ENCODE peak calls at places on chromosomes 2 and 18, in five cellular contexts. H is HCT116, F is GM12878, U is HepG2, B is endothelial cell of umbilical vein. Z is an unnamed sample.

GRCh38 chr2:105768961-105769452 is 24.3 kb downstream of the NCK2 start:
- DNase-seq in H (no peak), F (no peak), U (no peak), B (no peak), Z (no peak)

GRCh38 chr2:135903650-135904049 is 27.4 kb upstream of the MCM6 start:
- DNase-seq in H (no peak), F (no peak), U (no peak), B (no peak), Z (no peak)

GRCh38 chr2:69083126-69083733 is 70.3 kb downstream of the ANTXR1 start:
- DNase-seq in H (no peak), F (no peak), U (peak), B (peak), Z (no peak)

GRCh38 chr2:25127631-25128030 is 40.7 kb downstream of the POMC start:
- DNase-seq in H (no peak), F (no peak), U (no peak), B (no peak), Z (no peak)

GRCh38 chr2:51013060-51013746 is 18.7 kb downstream of the NRXN1 start:
- DNase-seq in H (peak), F (no peak), U (peak), B (no peak), Z (no peak)

GRCh38 chr2:144414324-144414845 is 105.5 kb downstream of the ZEB2 start:
- DNase-seq in H (no peak), F (no peak), U (no peak), B (no peak), Z (no peak)

GRCh38 chr2:159571540-159572260 is 44.6 kb downstream of the BAZ2B start:
- DNase-seq in H (no peak), F (no peak), U (no peak), B (no peak), Z (no peak)

GRCh38 chr2:68849579-68850030 is 21.6 kb downstream of the BMP10 start:
- DNase-seq in H (no peak), F (no peak), U (peak), B (peak), Z (no peak)

GRCh38 chr2:120691410-120691809 is 44.3 kb upstream of the GLI2 start:
- DNase-seq in H (no peak), F (no peak), U (no peak), B (no peak), Z (no peak)

GRCh38 chr2:176527141-176527901 is 258.1 kb downstream of the MTX2 start:
- DNase-seq in H (no peak), F (no peak), U (no peak), B (peak), Z (no peak)

DNA sequence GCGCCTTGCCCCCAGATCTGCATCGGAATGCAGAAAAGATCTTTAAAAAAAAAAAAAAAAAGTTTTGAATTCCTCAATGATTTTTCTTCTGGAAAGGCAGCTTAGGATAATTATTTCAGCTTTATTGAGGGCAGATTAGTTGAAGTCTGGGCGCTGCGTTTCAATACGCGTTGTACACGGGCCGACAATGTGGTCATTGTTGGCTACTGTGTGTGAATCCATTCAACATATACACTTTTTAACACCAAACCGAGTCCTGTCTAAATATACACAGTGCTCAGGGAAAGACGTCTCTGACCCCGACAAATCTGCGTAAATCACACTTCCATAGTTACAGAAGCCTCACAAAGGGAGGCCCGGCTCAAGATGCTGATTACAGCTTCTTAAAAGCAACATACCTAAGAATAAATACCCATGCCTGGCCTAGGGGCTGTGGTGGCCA is 1.4 kb upstream of the SIX3 start:
- DNase-seq in H (no peak), F (no peak), U (no peak), B (no peak), Z (no peak)
- TF ChIP-seq EZH2 in H (no peak), F (peak), U (no peak), B (no peak), Z (no peak)

GRCh38 chr2:151262629-151263028 is 966 bp upstream of the RBM43 start:
- DNase-seq in H (no peak), F (no peak), U (no peak), B (no peak), Z (no peak)
- H3K9ac ChIP-seq in H (no peak), F (no peak), U (no peak), B (no peak), Z (no peak)

DNA sequence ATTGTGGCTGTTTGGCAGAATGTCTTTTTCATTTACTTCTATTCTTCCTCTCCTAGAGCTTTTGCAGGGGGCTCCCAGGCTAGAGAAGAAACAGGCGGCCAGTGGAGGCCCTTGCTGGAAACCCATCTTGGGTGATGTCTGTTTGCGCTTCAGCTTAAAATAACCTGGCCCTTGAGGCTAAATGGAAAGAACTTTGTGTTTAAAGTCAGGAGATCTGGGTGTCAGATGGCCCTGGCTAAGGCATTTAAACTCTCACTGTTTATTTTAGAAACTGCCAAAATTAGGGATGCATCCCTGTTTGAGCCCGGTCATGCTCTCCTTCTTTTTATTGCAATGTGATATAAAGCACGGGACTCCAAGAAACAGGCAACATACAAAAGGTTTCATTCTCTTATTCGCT is 118.4 kb upstream of the RMP24 start:
- DNase-seq in H (no peak), F (no peak), U (no peak), B (no peak), Z (no peak)
- TF ChIP-seq POLR2AphosphoS5 in H (no peak), F (no peak), U (no peak), B (no peak), Z (no peak)

DNA sequence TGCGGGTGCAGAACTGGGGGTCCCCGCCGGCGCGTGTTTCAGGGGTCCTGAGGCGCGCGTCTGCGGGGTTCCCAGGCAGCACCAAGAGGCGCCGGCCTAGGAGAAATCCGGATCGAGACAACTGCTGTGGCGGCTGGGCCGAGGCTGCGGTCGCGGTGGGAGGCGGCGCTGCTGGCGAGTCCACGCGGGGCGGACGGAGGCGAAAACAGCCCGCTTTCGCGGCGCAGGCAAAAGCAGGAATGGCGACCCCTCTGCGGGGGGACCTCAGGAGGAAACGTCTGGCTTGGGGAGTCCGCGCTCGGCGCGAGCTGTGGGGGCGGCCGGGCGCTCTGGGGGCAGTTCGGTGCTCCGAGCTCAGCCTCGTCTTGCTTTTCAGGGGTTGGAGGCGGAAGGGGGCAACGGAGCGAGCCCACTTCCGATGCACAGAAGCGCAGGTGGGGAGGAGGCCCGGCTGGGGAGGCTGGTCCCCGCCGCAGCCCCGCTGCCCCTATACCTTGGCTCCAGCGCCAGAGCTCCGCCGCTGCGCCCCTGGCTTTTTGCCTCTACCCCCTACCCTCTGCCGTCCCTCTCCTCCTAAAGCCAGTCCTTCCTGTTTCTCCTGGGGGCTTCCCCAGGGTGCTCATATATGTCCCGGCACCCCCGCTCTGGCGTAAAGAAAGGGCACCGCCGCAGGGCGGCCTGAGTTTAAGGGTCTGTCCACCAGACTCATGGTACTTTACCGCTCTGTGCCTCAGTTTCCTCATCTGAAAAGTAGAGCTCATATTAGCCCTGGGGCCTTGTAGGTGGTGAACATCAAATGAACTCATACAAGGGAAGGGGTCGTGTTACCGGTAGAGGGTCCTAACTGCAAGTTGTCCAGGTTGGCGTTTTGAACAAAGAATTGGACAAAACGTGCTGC is 81.3 kb upstream of the LDLRAD4 start:
- DNase-seq in H (no peak), F (no peak), U (no peak), B (peak), Z (no peak)
- TF ChIP-seq EZH2 in H (no peak), F (no peak), U (no peak), B (peak), Z (no peak)

GRCh38 chr2:167626301-167626700 is 621.1 kb downstream of the STK39 start:
- DNase-seq in H (no peak), F (no peak), U (no peak), B (no peak), Z (no peak)

GRCh38 chr2:167626961-167627360 is 620.4 kb downstream of the STK39 start:
- DNase-seq in H (no peak), F (no peak), U (no peak), B (no peak), Z (no peak)
- H3K9ac ChIP-seq in H (no peak), F (no peak), U (no peak), B (no peak), Z (no peak)

DNA sequence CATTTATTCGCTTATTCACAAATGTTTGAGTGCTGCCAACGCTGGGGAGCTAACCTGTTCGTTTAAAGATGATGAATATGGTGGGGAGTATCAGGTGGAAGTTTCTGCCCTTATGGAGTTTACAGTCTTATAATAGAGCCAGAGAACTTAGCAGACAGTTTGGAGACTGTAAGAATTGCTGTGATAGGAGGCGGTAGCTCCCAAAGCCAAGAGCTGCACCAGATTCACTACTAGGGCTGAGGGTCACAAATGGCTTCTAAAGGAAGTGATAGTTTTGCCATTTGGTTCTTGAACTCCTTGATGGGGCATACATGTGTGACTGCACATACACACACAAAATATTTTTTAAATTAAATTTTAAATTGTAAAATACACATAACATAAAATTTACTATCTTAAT is 29.0 kb downstream of the UGP2 start:
- DNase-seq in H (no peak), F (no peak), U (no peak), B (no peak), Z (no peak)
- TF ChIP-seq POLR2AphosphoS5 in H (no peak), F (no peak), U (no peak), B (no peak), Z (no peak)

GRCh38 chr2:172107690-172108586 is 5.2 kb upstream of the DLX2 start:
- DNase-seq in H (no peak), F (no peak), U (no peak), B (no peak), Z (no peak)

GRCh38 chr2:172108587-172108930 is 5.9 kb upstream of the DLX2 start:
- DNase-seq in H (no peak), F (no peak), U (no peak), B (no peak), Z (no peak)

GRCh38 chr2:172109256-172109655 is 6.6 kb upstream of the DLX2 start:
- DNase-seq in H (no peak), F (no peak), U (no peak), B (no peak), Z (no peak)

GRCh38 chr2:172106128-172106961 is 3.6 kb upstream of the DLX2 start:
- DNase-seq in H (no peak), F (no peak), U (peak), B (peak), Z (no peak)

DNA sequence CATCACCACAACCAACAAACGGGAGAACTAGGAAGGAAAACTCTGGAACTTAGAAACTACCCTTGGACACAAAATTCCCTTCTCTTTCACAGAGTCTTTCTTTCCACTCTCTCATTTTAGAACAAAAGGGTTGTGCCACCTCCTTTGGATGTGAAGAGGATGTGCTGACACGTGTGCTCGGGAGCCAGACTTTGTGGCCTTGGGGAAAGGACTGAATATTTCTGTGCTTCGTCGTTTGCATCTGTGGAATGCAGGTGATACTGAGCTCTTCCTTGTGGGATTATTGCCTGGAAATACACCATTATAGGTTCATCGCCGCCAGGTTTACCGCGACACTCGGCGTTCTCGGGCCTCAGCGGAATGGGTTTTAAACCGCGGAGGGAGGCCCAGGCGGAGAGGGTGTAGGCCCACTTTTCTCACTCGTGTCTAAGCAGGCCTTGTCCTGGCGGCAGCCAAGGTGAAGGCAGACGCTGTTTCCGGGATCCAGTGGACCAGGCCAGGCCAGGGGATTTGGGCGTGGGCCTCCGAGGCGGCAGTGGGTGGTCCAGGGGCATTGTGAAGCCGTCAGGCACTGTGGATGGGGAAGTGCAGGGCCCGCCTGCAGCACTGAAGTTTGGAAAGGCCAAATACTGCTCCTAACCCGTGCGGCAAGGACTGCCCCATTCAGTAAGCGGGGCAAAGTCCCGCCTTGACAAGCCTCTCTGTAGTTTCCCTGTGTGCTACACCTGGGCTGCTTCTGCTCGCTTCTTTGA is 7.1 kb upstream of the DLX2 start:
- DNase-seq in H (no peak), F (no peak), U (no peak), B (no peak), Z (no peak)
- TF ChIP-seq EZH2 in H (no peak), F (no peak), U (no peak), B (no peak), Z (no peak)

DNA sequence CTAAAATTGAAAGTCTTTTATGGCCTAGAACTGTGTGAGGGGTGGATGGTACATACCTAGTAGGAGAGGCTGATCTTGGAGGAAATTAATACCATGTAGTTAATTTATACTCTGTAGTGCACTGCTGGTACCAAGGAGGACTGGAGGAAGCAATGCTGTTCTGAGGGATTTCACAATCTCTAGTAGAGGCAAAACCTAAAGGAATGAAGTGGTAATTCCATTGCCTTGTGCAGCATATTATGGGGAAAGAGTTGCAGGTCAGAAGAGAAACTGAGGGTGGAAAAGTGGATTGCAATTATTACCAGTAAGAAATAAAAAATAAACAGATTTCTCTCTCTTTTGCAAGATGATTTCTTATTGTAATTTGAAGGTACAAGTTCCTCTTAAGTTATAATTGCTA is 2.2 kb downstream of the ABI2 start:
- DNase-seq in H (no peak), F (no peak), U (no peak), B (no peak), Z (no peak)
- H3K9ac ChIP-seq in H (no peak), F (no peak), U (peak), B (no peak), Z (no peak)

DNA sequence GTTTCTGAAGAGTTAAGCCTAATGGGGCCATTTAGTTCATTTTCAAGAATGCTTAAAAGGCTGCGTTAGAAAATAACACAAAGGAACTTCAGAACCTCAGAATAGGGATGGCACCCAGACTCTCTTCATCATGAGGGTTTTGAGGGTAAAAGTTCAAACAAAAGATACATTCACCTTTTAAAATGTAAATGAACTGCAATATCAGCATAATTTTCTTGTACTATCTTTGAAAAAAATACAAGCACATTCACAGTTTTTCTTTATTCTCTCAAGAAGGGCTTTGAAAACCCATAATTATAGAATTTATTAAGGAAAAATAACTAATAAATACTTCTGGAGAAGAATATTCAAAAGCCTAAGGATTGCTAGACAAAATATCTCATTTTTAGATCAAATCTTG is 791.0 kb downstream of the DCC start:
- DNase-seq in H (no peak), F (no peak), U (no peak), B (no peak), Z (no peak)
- TF ChIP-seq POLR2AphosphoS5 in H (no peak), F (no peak), U (no peak), B (no peak), Z (no peak)

Z was measured in SK-N-MC.